ENCODE peak calls at places on chromosomes 12 and 14, in six cellular contexts. P is mammary epithelial cell; H is effector memory CD4-positive, alpha-beta T cell; Z is fibroblast of lung; Y is endothelial cell of umbilical vein; M is CD4-positive, CD25-positive, alpha-beta regulatory T cell. L is an unnamed sample. For H3K4me1, the result is how much of the 10 kb centered on the place peaks cover.

GRCh38 chr12:121614872-121615467 is 11.4 kb upstream of the ORAI1 start:
- DNase-seq in P (no peak), H (no peak), Z (peak), Y (no peak), M (no peak), L (no peak)

GRCh38 chr12:70117670-70118069 is 125.6 kb upstream of the CNOT2 start:
- DNase-seq in P (no peak), H (no peak), Z (no peak), Y (no peak), M (no peak), L (no peak)

GRCh38 chr14:23362200-23362599 is 2.8 kb downstream of the EFS start:
- DNase-seq in P (no peak), H (no peak), Z (peak), Y (no peak), M (no peak), L (no peak)

GRCh38 chr14:63650336-63650952 is 8.8 kb upstream of the WDR89 start:
- DNase-seq in P (no peak), H (no peak), Z (peak), Y (no peak), M (peak), L (peak)

GRCh38 chr14:79749051-79749450 is 462.3 kb downstream of the DIO2 start:
- DNase-seq in P (no peak), H (no peak), Z (no peak), Y (no peak), M (no peak), L (no peak)

GRCh38 chr14:66624319-66624937 is 116.5 kb downstream of the GPHN start:
- DNase-seq in P (peak), H (no peak), Z (peak), Y (peak), M (no peak), L (no peak)

GRCh38 chr12:48307269-48307668 is 43.5 kb downstream of the ZNF641 start:
- DNase-seq in P (no peak), H (no peak), Z (no peak), Y (no peak), M (no peak), L (no peak)

GRCh38 chr12:90954921-90955320 is at the start of gene CCER1:
- DNase-seq in P (no peak), H (no peak), Z (no peak), Y (no peak), M (no peak), L (no peak)

GRCh38 chr12:65123435-65124063 is 2.4 kb upstream of the WIF1 start:
- DNase-seq in P (peak), H (no peak), Z (peak), Y (peak), M (no peak), L (no peak)

GRCh38 chr14:105315211-105315721 is 718 bp downstream of the PACS2 start:
- DNase-seq in P (peak), H (peak), Z (no peak), Y (peak), M (peak), L (peak)

GRCh38 chr12:97164936-97165335 is 257.9 kb downstream of the NEDD1 start:
- DNase-seq in P (no peak), H (no peak), Z (no peak), Y (no peak), M (no peak), L (no peak)

GRCh38 chr12:79409562-79409961 is 281.2 kb downstream of the PAWR start:
- DNase-seq in P (peak), H (no peak), Z (peak), Y (peak), M (no peak), L (no peak)

GRCh38 chr12:95608252-95609033 is 57.2 kb upstream of the USP44 start:
- DNase-seq in P (peak), H (no peak), Z (peak), Y (peak), M (no peak), L (no peak)

GRCh38 chr14:23005861-23006534 is 3.9 kb downstream of the C14orf93 start:
- DNase-seq in P (no peak), H (no peak), Z (no peak), Y (peak), M (no peak), L (no peak)

GRCh38 chr12:131473721-131474709 is 236.9 kb upstream of the SFSWAP start:
- DNase-seq in P (no peak), H (no peak), Z (no peak), Y (no peak), M (no peak), L (no peak)

GRCh38 chr12:109757671-109758265 is 44.1 kb downstream of the FAM222A start:
- DNase-seq in P (no peak), H (no peak), Z (no peak), Y (no peak), M (no peak), L (no peak)

GRCh38 chr12:6306599-6307220 is 3.8 kb upstream of the PLEKHG6 start:
- DNase-seq in P (no peak), H (no peak), Z (no peak), Y (no peak), M (no peak), L (no peak)

GRCh38 chr14:70754989-70755388 is 54.3 kb downstream of the MAP3K9 start:
- DNase-seq in P (peak), H (no peak), Z (no peak), Y (no peak), M (no peak), L (no peak)

GRCh38 chr12:128951448-128951847 is 98.2 kb downstream of the GLT1D1 start:
- DNase-seq in P (no peak), H (no peak), Z (no peak), Y (no peak), M (no peak), L (no peak)

GRCh38 chr12:96099986-96100385 is 64.6 kb upstream of the LTA4H start:
- DNase-seq in P (no peak), H (no peak), Z (no peak), Y (peak), M (no peak), L (no peak)

GRCh38 chr12:100576311-100577036 is 3.0 kb downstream of the GAS2L3 start:
- DNase-seq in P (peak), H (no peak), Z (peak), Y (peak), M (no peak), L (no peak)

GRCh38 chr14:71324767-71325272 is 417.6 kb downstream of the PCNX1 start:
- DNase-seq in P (peak), H (peak), Z (no peak), Y (no peak), M (peak), L (peak)

GRCh38 chr12:111430418-111431353 is 25.0 kb downstream of the SH2B3 start:
- DNase-seq in P (no peak), H (peak), Z (no peak), Y (peak), M (peak), L (peak)

GRCh38 chr12:93106910-93107309 is 177.8 kb upstream of the EEA1 start:
- DNase-seq in P (no peak), H (no peak), Z (no peak), Y (no peak), M (no peak), L (no peak)

GRCh38 chr14:100384277-100384676 is 61.1 kb downstream of the SLC25A47 start:
- DNase-seq in P (no peak), H (no peak), Z (no peak), Y (no peak), M (no peak), L (no peak)

GRCh38 chr12:132159555-132160003 is 15.3 kb downstream of the NOC4L start:
- DNase-seq in P (no peak), H (no peak), Z (no peak), Y (no peak), M (no peak), L (no peak)

GRCh38 chr14:21940887-21941855 is 267.6 kb upstream of the OR4E1 start:
- DNase-seq in P (peak), H (no peak), Z (peak), Y (peak), M (peak), L (peak)

GRCh38 chr12:44875954-44876553 is at the start of gene NELL2:
- DNase-seq in P (peak), H (peak), Z (peak), Y (peak), M (peak), L (peak)

GRCh38 chr14:91575469-91576208 is 65.5 kb upstream of the PPP4R3A start:
- DNase-seq in P (no peak), H (no peak), Z (no peak), Y (no peak), M (no peak), L (no peak)

GRCh38 chr14:83297361-83297760 is 1763.7 kb upstream of the SEL1L start:
- DNase-seq in P (no peak), H (no peak), Z (no peak), Y (no peak), M (no peak), L (no peak)

GRCh38 chr12:71421007-71421406 is 18.6 kb upstream of the LGR5 start:
- DNase-seq in P (no peak), H (no peak), Z (no peak), Y (no peak), M (no peak), L (no peak)

GRCh38 chr14:75879031-75879430 is 102.8 kb downstream of the TGFB3 start:
- DNase-seq in P (peak), H (no peak), Z (peak), Y (peak), M (no peak), L (no peak)

GRCh38 chr14:24816011-24816928 is 182.3 kb upstream of the GZMB start:
- DNase-seq in P (peak), H (no peak), Z (peak), Y (no peak), M (no peak), L (no peak)

GRCh38 chr14:67798731-67799130 is 17.7 kb downstream of the ZFYVE26 start:
- DNase-seq in P (no peak), H (no peak), Z (no peak), Y (no peak), M (no peak), L (no peak)

GRCh38 chr12:124547626-124548025 is 19.8 kb downstream of the NCOR2 start:
- DNase-seq in P (no peak), H (no peak), Z (no peak), Y (no peak), M (no peak), L (no peak)
- H3K4me1 ChIP-seq in P (under half), H (under half), Z (under half), Y (under half), M (half or more), L (under half)

GRCh38 chr12:53965251-53966069 is 7.5 kb upstream of the HOXC11 start:
- DNase-seq in P (no peak), H (no peak), Z (no peak), Y (no peak), M (no peak), L (no peak)

GRCh38 chr12:53966385-53967133 is 6.4 kb upstream of the HOXC11 start:
- DNase-seq in P (no peak), H (no peak), Z (no peak), Y (no peak), M (no peak), L (no peak)

GRCh38 chr12:53968214-53969127 is 4.5 kb upstream of the HOXC11 start:
- DNase-seq in P (no peak), H (no peak), Z (no peak), Y (no peak), M (no peak), L (no peak)

GRCh38 chr12:53966070-53966384 is 6.9 kb upstream of the HOXC11 start:
- DNase-seq in P (no peak), H (no peak), Z (no peak), Y (no peak), M (no peak), L (no peak)

GRCh38 chr12:53967451-53968059 is 5.4 kb upstream of the HOXC11 start:
- DNase-seq in P (no peak), H (no peak), Z (no peak), Y (no peak), M (no peak), L (no peak)
- H3K4me3 ChIP-seq in P (no peak), H (no peak), Z (no peak), Y (no peak), M (no peak), L (no peak)

DNA sequence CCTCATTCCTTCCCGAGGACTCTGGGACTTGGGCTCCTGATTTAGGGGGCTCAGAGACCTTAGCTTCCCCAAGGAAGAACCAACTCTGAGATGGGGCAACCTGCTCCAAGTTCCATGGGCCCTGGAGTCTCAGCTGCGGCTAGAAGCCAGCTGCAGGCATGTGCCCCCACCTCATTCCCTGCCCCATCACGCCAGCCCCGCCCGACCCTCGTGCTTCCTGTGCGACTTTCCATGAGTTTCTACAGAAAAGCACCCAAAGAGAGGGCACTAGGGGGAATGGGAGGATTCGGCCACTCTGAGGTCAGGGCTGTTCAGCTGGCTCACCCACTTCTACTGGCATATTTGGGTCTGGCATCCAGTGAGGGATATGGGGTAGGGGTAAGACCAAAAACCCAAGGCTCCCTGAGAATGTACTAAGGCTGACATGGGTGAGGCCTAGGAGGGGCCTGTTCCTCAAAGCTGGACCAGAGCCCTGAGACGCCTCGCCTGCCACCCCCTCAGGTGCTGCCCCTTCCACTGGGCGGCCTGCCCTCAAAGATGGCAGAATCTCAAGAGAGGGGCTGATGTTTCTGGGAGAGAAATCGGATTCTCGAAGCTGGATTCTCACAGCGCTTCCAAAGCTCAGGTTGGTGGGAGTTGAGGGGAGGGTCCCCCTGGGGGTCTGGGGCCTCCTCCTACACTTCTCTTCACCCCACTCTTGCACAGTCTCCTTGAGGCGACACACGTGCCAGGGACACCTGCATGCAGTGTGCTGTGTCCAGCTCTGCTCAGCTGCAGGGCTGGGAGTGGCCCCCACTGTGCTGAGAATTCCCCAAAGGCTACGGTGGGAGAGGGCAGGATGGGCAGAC is 22.1 kb downstream of the FAIM2 start:
- DNase-seq in P (no peak), H (no peak), Z (no peak), Y (no peak), M (no peak), L (no peak)
- H3K4me1 ChIP-seq in P (under half), H (under half), Z (under half), Y (under half), M (under half), L (under half)

GRCh38 chr14:34678735-34679134 is 35.7 kb downstream of the CFL2 start:
- DNase-seq in P (no peak), H (no peak), Z (no peak), Y (no peak), M (no peak), L (no peak)
- H3K4me3 ChIP-seq in P (no peak), H (no peak), Z (no peak), Y (no peak), M (no peak), L (no peak)

DNA sequence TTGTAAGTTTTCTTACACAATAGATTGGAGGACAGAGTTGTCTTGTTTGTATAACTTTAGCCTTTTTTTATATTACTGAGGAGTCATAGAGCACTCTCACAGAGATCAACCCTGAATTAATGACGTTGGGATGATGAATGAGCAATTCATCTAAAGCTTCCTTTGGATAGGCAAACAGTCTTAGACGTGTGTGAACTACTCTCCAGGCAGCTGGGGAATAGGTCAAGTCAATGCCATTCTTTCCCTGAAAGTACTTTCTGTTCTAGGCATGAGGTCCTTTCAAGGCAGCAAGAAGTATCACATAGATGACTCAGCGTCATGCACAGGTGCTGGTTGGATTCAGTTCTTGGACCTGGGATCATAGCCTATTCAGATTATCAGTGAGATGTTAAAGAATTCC is 369.1 kb upstream of the NOVA1 start:
- DNase-seq in P (no peak), H (no peak), Z (peak), Y (no peak), M (no peak), L (no peak)
- H3K4me1 ChIP-seq in P (under half), H (under half), Z (under half), Y (under half), M (under half), L (under half)

GRCh38 chr14:61699092-61699491 is 3.8 kb downstream of the HIF1A start:
- DNase-seq in P (no peak), H (no peak), Z (no peak), Y (no peak), M (no peak), L (no peak)
- H3K4me3 ChIP-seq in P (peak), H (peak), Z (peak), Y (no peak), M (peak), L (peak)

GRCh38 chr14:53509227-53509822 is 356.2 kb upstream of the DDHD1 start:
- DNase-seq in P (peak), H (no peak), Z (peak), Y (no peak), M (no peak), L (no peak)
- H3K4me1 ChIP-seq in P (under half), H (under half), Z (under half), Y (under half), M (under half), L (under half)

DNA sequence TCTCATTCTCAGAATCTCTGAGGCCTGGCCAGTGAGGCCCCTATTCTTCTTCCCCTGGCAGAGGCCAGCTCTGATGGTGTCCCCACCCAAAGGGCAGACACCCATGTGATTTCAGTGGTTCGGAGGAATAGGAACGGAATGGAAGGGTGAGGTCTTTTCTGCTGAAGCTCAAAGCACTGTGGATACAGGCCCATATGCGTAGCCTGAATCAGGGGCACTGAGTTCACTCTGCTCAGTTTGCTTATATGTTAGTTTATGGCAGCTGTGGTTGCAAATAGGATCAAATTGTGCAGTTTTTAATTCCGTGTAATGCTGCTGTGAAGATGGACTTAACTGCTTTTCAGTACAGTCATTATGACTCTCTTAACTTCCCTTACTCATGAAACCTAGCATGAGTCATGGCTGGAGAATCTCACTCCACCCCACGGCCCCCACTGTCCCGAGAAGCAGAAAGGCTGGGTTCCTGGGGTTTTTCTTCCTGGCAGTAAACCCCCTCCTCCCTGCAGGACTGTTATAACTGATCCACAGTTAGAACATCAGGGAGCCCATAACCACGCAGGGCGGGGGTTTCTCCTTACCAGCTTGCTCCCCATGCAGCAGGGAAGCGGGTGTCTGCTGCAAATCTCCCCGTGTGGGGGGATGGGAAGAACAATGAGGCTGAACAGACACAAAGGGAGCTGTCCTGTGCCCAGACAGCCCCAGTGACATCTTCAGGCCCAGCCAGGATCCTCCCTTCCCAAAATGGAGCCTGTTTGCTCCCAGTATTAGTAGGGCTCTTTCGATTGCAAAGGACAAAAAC is 122.7 kb downstream of the SLC38A6 start:
- DNase-seq in P (peak), H (no peak), Z (peak), Y (peak), M (no peak), L (no peak)
- H3K4me3 ChIP-seq in P (no peak), H (no peak), Z (no peak), Y (no peak), M (no peak), L (no peak)

GRCh38 chr14:54647378-54647777 is 80.5 kb downstream of the SAMD4A start:
- DNase-seq in P (no peak), H (no peak), Z (no peak), Y (no peak), M (no peak), L (no peak)
- H3K4me1 ChIP-seq in P (under half), H (under half), Z (under half), Y (under half), M (under half), L (under half)

L was measured in CD8-positive, alpha-beta memory T cell.